ENCODE peak calls at places on chromosomes 7 and 10, in five cellular contexts. M is LoVo, U is upper lobe of right lung, N is T-cell, H is WERI-Rb-1. J is an unnamed sample.
A peak's percentile ranks its signal among the peaks of the same experiment; 100 is the strongest.

GRCh38 chr7:108568801-108569380 is 615 bp downstream of the THAP5 start:
- DNase-seq in H (no peak), N (no peak), U (no peak), M (no peak), J (no peak)

GRCh38 chr10:89659185-89660131 is 14.4 kb upstream of the PANK1 start:
- DNase-seq in M (no peak), U (no peak), H (no peak), N (no peak), J (no peak)

GRCh38 chr7:86598311-86598710 is 45.4 kb upstream of the GRM3 start:
- DNase-seq in M (no peak), H (peak; percentile 22), N (no peak), U (peak; percentile 51), J (no peak)

GRCh38 chr10:44577533-44577932 is 192.6 kb upstream of the CXCL12 start:
- DNase-seq in U (no peak), N (no peak), M (no peak), H (no peak), J (no peak)

GRCh38 chr10:72740526-72740925 is 48.6 kb downstream of the MCU start:
- DNase-seq in N (no peak), M (peak; percentile 64), H (no peak), U (no peak), J (no peak)

GRCh38 chr7:126535176-126535575 is 717.6 kb downstream of the GRM8 start:
- DNase-seq in H (no peak), M (no peak), N (no peak), U (no peak), J (no peak)

GRCh38 chr10:132946311-132946710 is 3.9 kb upstream of the CFAP46 start:
- DNase-seq in U (no peak), N (no peak), H (no peak), M (no peak), J (no peak)

GRCh38 chr10:82150123-82150900 is 275.3 kb downstream of the NRG3 start:
- DNase-seq in H (peak; percentile 79), N (no peak), U (peak; percentile 72), M (no peak), J (peak; percentile 11)

GRCh38 chr7:73395538-73396503 is 37.8 kb upstream of the FZD9 start:
- DNase-seq in H (no peak), M (no peak), U (no peak), N (no peak), J (no peak)

GRCh38 chr7:31744294-31744874 is 57.4 kb downstream of the PPP1R17 start:
- DNase-seq in M (peak; percentile 80), U (no peak), H (peak; percentile 61), N (peak; percentile 1), J (peak; percentile 29)

GRCh38 chr7:157282141-157282801 is 54.5 kb upstream of the DNAJB6 start:
- DNase-seq in M (peak; percentile 88), H (no peak), U (no peak), N (no peak), J (no peak)

GRCh38 chr7:1531263-1531978 is 919 bp downstream of the MAFK start:
- DNase-seq in U (no peak), M (peak; percentile 37), N (peak; percentile 51), H (no peak), J (no peak)

GRCh38 chr7:142461437-142461836 is 203.6 kb upstream of the PRSS58 start:
- DNase-seq in U (no peak), H (no peak), N (no peak), M (no peak), J (peak; percentile 85)

GRCh38 chr7:87220734-87221215 is 1.2 kb upstream of the TMEM243 start:
- DNase-seq in N (no peak), M (peak; percentile 19), H (no peak), U (no peak), J (no peak)

J was measured in skeletal muscle cell.